ENCODE peak calls at places on chromosomes 6 and 20, in six cellular contexts. O is cardiac fibroblast, W is lower lobe of right lung, N is heart right ventricle, Z is endothelial cell, E is RWPE1. B is an unnamed sample.

GRCh38 chr6:154703094-154703493 is 30.1 kb upstream of the SCAF8 start:
- DNase-seq in E (no peak), O (no peak), N (no peak), Z (no peak), W (no peak), B (no peak)

GRCh38 chr6:151692216-151692615 is 115.3 kb upstream of the ESR1 start:
- DNase-seq in E (no peak), Z (no peak), O (no peak), N (no peak), W (no peak), B (no peak)

GRCh38 chr6:83215131-83216047 is 22.2 kb downstream of the RWDD2A start:
- DNase-seq in Z (peak), O (peak), N (peak), W (no peak), E (peak), B (no peak)

GRCh38 chr20:18926972-18927371 is 113.4 kb downstream of the SCP2D1 start:
- DNase-seq in O (no peak), N (no peak), E (no peak), W (no peak), Z (no peak), B (no peak)

GRCh38 chr6:4125500-4125899 is 9.9 kb downstream of the ECI2 start:
- DNase-seq in E (no peak), Z (no peak), N (no peak), W (no peak), O (peak), B (no peak)

GRCh38 chr6:127878115-127878514 is 22.7 kb downstream of the THEMIS start:
- DNase-seq in Z (no peak), O (no peak), E (no peak), W (no peak), N (no peak), B (no peak)

GRCh38 chr20:34262488-34263288 is 21.5 kb downstream of the ASIP start:
- DNase-seq in W (no peak), N (peak), O (peak), Z (no peak), E (no peak), B (no peak)

GRCh38 chr20:57560554-57561355 is at the start of gene PCK1:
- DNase-seq in W (no peak), N (peak), E (peak), Z (no peak), O (peak), B (no peak)

GRCh38 chr20:23582293-23582692 is 14.0 kb upstream of the CST9L start:
- DNase-seq in W (no peak), N (no peak), O (no peak), E (no peak), Z (no peak), B (no peak)

GRCh38 chr6:29943053-29943966 is 978 bp downstream of the HLA-A start:
- DNase-seq in O (no peak), Z (no peak), N (no peak), E (no peak), W (peak), B (no peak)

GRCh38 chr6:38897507-38897906 is 151.1 kb upstream of the GLP1R start:
- DNase-seq in O (no peak), W (no peak), E (no peak), Z (no peak), N (no peak), B (no peak)
- TF ChIP-seq CTCF in O (no peak), W (no peak), E (no peak), Z (no peak), N (no peak), B (no peak)

GRCh38 chr6:68226460-68226859 is 408.6 kb upstream of the ADGRB3 start:
- DNase-seq in Z (peak), W (no peak), N (no peak), O (peak), E (no peak), B (no peak)
- TF ChIP-seq CTCF in Z (peak), W (no peak), N (peak), O (peak), E (no peak), B (peak)

DNA sequence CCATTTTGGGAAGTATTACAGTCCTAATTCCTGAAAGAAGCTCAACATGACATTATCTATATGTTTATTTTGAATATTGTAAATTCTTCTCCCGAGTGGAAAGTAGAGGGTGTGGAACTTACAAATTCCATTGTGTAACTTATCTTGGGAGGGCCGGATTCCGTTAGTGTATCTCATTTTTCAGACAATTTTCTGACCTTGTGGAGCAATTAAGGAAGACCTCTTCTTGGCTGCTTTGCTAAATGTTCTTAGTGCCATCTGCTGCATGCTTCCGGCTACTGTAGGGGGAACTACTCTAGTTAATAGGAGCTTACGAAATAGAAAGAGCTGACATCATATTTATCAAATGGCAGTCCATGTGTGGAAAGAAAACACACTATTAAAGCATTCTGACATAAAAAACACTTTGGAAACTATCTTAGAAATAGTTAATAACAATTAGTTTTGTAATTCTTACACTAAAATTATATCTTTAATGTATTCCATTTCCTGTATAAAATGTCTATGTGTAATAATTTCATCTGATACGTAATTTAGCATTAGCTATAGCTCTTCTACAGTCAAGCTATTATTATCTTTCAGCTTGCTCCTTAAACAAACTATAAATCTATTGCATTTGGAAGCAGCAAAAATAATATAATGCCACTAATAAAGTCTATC is 41.5 kb upstream of the KCNQ5 start:
- DNase-seq in E (peak), Z (peak), W (no peak), N (no peak), O (peak), B (no peak)
- TF ChIP-seq CTCF in E (peak), Z (no peak), W (peak), N (no peak), O (peak), B (peak)

GRCh38 chr6:163496205-163496604 is 81.7 kb downstream of the QKI start:
- DNase-seq in E (no peak), N (no peak), Z (no peak), W (no peak), O (no peak), B (no peak)
- TF ChIP-seq CTCF in E (no peak), N (no peak), Z (no peak), W (no peak), O (no peak), B (no peak)

DNA sequence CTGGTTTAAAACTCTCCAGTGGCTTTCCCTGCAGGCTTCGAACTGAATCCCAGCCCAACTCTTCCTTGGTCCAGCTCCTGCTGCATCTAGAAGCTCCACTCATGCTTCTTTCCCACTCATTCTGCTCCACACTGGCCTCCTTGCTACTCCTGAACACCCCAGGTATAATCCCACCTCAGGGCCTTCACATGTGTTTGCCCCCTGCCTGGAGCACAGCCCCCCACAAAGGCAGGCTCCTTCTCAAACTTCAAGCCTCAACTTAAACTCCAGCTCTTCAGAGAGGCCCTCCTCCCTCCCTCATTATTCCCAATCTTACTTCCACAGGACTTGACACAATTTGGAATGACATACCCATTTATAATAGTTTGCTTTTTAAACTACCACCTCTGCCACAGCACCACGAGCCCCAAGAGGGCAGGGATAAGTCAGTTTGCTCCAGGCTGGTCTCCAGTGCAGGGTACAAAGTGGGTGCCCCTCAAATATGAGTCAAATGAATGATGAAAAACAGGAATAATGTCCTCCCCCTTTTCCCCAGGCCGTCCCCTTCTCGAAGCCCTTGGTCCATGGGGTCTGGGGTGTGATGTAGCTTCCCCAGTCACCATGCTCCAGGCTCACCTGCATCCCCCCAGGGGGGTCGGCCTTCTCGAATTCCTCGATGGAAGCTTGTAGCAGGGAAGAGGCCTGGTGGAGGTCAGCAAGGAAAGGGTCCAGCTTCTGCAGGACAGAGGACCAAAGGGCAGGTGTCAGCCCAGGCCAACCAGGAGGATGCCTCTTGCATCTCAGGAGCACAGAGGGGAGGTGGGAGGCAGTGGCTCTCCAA is 37.4 kb downstream of the KIAA1755 start:
- DNase-seq in Z (no peak), E (no peak), O (no peak), N (no peak), W (no peak), B (no peak)
- TF ChIP-seq CTCF in Z (no peak), E (peak), O (no peak), N (no peak), W (peak), B (peak)

GRCh38 chr6:11265932-11266331 is 33.5 kb upstream of the NEDD9 start:
- DNase-seq in Z (no peak), W (no peak), N (no peak), O (no peak), E (no peak), B (peak)

GRCh38 chr6:11270030-11271027 is 37.9 kb upstream of the NEDD9 start:
- DNase-seq in Z (no peak), E (no peak), N (no peak), W (no peak), O (peak), B (no peak)

GRCh38 chr6:11271637-11272036 is 39.2 kb upstream of the NEDD9 start:
- DNase-seq in Z (no peak), W (no peak), E (no peak), N (no peak), O (peak), B (no peak)

GRCh38 chr6:11271228-11271627 is 38.8 kb upstream of the NEDD9 start:
- DNase-seq in E (no peak), N (no peak), Z (no peak), O (no peak), W (no peak), B (no peak)

GRCh38 chr6:11268978-11269377 is 36.5 kb upstream of the NEDD9 start:
- DNase-seq in O (no peak), N (no peak), Z (no peak), W (no peak), E (no peak), B (no peak)
- TF ChIP-seq CTCF in O (no peak), N (no peak), Z (no peak), W (no peak), E (no peak), B (no peak)

GRCh38 chr20:38338849-38339520 is 7.3 kb upstream of the LBP start:
- DNase-seq in O (peak), Z (peak), W (no peak), N (no peak), E (peak), B (no peak)
- TF ChIP-seq CTCF in O (peak), Z (peak), W (peak), N (peak), E (no peak), B (peak)

DNA sequence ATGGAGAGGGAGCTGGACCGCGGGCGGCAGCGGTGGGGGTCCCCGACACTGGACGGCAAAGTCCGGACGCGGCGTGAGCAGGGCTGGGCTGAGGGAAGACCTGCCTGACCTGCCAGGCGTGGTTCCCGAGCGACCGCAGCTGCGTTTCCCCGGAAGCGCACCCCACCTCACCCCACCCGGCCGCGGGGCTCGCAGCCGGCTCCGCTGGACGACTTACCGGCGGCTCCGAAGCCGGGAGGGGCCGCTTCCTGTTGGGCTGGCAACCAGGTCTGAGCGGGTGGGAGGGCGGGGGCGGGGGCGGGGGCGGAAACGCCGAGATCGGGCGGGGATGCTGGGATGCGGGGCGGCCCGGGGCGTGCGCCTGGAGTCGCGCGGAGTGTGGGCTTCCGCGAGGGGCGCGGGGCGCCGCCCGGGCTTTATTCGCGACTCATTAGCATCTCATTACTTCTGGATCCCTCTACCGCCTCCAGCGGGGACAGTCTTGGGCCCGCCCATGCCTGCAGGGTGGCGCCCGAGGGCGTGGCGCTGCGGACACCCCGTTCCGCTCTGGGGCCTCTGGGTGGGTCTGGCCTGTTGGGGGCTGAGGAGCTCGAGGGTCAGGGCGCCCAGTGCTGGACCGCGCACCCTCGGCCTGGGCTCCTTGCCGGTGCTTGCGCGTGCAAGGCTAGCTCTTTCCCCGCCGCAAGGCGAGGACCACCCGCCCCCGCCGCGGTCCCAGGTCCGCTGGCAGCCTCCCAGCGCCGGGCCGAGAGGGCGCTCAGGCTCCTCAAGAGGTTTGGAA is at the start of gene MICAL1:
- DNase-seq in E (peak), N (peak), O (peak), W (peak), Z (peak), B (no peak)
- TF ChIP-seq CTCF in E (no peak), N (peak), O (peak), W (peak), Z (no peak), B (peak)

GRCh38 chr20:3710027-3710426 is 2.4 kb downstream of the SIGLEC1 start:
- DNase-seq in E (no peak), O (no peak), W (peak), Z (no peak), N (no peak), B (no peak)
- TF ChIP-seq CTCF in E (no peak), O (no peak), W (no peak), Z (no peak), N (peak), B (no peak)

GRCh38 chr20:37279820-37280219 is 9.6 kb upstream of the MANBAL start:
- DNase-seq in E (no peak), W (no peak), N (no peak), Z (no peak), O (no peak), B (no peak)

GRCh38 chr20:37284691-37285124 is 4.7 kb upstream of the MANBAL start:
- DNase-seq in N (no peak), E (no peak), Z (no peak), W (no peak), O (no peak), B (no peak)

GRCh38 chr20:37285664-37286374 is 3.6 kb upstream of the MANBAL start:
- DNase-seq in O (no peak), W (no peak), Z (no peak), E (no peak), N (no peak), B (no peak)

GRCh38 chr20:37283530-37284195 is 5.8 kb upstream of the MANBAL start:
- DNase-seq in E (no peak), W (no peak), N (no peak), O (no peak), Z (no peak), B (no peak)

DNA sequence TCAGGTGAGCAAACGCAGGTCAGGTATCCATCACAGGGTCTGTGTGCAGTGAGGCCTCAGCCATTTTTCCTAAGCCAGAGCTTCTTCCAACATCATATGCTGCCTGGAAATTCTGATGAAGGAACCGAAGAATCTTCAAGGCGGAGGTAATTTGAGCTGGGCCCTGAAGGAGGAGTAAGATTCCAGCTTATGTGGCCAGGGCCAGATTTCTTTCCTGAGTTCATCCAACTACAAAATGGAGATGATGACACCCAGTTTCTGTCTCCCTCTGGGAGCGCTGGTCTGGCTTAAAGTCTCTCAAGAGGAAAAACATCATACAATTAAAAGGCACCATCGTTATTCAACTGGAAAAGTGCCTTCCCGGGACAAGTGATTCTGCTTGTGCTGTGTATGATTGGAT is 6.9 kb upstream of the MANBAL start:
- DNase-seq in W (no peak), E (peak), O (peak), Z (peak), N (no peak), B (no peak)
- TF ChIP-seq CTCF in W (no peak), E (no peak), O (peak), Z (no peak), N (peak), B (peak)